ENCODE peak calls at places on chromosomes 11 and 22, in six cellular contexts. H is mucosa of gallbladder, V is cardiac fibroblast, F is NCI-H2081, Z is choroid plexus epithelial cell, D is B cell. E is an unnamed sample.

GRCh38 chr11:19905280-19905853 is 192.7 kb downstream of the NAV2 start:
- DNase-seq in H (no peak), Z (peak), V (peak), F (peak), D (no peak), E (peak)

GRCh38 chr22:39149915-39150847 is 2.3 kb downstream of the CBX7 start:
- DNase-seq in F (no peak), V (no peak), D (no peak), Z (no peak), H (no peak), E (no peak)

GRCh38 chr22:36755316-36755715 is 20.6 kb downstream of the IFT27 start:
- DNase-seq in V (no peak), F (no peak), Z (no peak), D (no peak), H (no peak), E (no peak)

GRCh38 chr11:103051158-103051801 is 40.7 kb downstream of the DCUN1D5 start:
- DNase-seq in F (no peak), D (no peak), V (no peak), Z (no peak), H (no peak), E (no peak)

GRCh38 chr11:118148877-118149276 is 3.7 kb downstream of the SCN4B start:
- DNase-seq in Z (no peak), F (no peak), D (no peak), V (no peak), H (no peak), E (no peak)

GRCh38 chr11:78110830-78111229 is 28.6 kb downstream of the ALG8 start:
- DNase-seq in H (no peak), V (peak), F (no peak), D (no peak), Z (peak), E (no peak)

GRCh38 chr11:73977856-73978519 is 4.7 kb downstream of the UCP2 start:
- DNase-seq in Z (no peak), F (no peak), H (no peak), D (no peak), V (no peak), E (no peak)

GRCh38 chr11:116167706-116168458 is 604.9 kb downstream of the BUD13 start:
- DNase-seq in D (no peak), H (no peak), V (no peak), Z (no peak), F (no peak), E (no peak)

GRCh38 chr11:18727499-18728236 is 1.7 kb upstream of the IGSF22 start:
- DNase-seq in D (peak), F (peak), V (peak), Z (peak), H (no peak), E (peak)

GRCh38 chr11:31968774-31969433 is 122.0 kb upstream of the RCN1 start:
- DNase-seq in D (no peak), F (no peak), H (no peak), Z (peak), V (peak), E (no peak)

GRCh38 chr11:61688368-61689163 is 8.4 kb downstream of the DAGLA start:
- DNase-seq in D (no peak), F (no peak), Z (no peak), H (peak), V (peak), E (peak)

GRCh38 chr11:72239296-72239848 is 4.6 kb downstream of the PHOX2A start:
- DNase-seq in V (peak), D (no peak), H (no peak), F (peak), Z (peak), E (no peak)

GRCh38 chr11:3944198-3944597 is 88.7 kb downstream of the STIM1 start:
- DNase-seq in H (no peak), V (peak), F (no peak), D (no peak), Z (no peak), E (no peak)

GRCh38 chr22:29113329-29113728 is 40.5 kb downstream of the KREMEN1 start:
- DNase-seq in H (no peak), V (no peak), D (no peak), F (no peak), Z (no peak), E (no peak)

GRCh38 chr11:28228196-28228595 is 120.0 kb downstream of the METTL15 start:
- DNase-seq in V (peak), D (no peak), H (no peak), F (no peak), Z (peak), E (peak)

GRCh38 chr22:42805016-42805997 is 51.8 kb downstream of the ARFGAP3 start:
- DNase-seq in Z (peak), D (no peak), H (peak), F (no peak), V (no peak), E (peak)

GRCh38 chr11:11206457-11206856 is 146.6 kb downstream of the CSNK2A3 start:
- DNase-seq in F (no peak), D (no peak), V (no peak), Z (no peak), H (no peak), E (no peak)

GRCh38 chr22:38403806-38404205 is 51.2 kb downstream of the KCNJ4 start:
- DNase-seq in H (no peak), V (no peak), D (no peak), F (no peak), Z (no peak), E (no peak)

GRCh38 chr11:209275-210121 is 2.0 kb downstream of the RIC8A start:
- DNase-seq in F (no peak), H (no peak), Z (no peak), V (peak), D (no peak), E (peak)

GRCh38 chr11:9787981-9788521 is 124.2 kb downstream of the SWAP70 start:
- DNase-seq in D (no peak), V (peak), F (no peak), H (peak), Z (peak), E (no peak)

GRCh38 chr11:62689421-62690183 is at the start of gene LRRN4CL:
- DNase-seq in H (peak), F (no peak), V (peak), D (no peak), Z (peak), E (no peak)

GRCh38 chr11:236774-237767 is at the start of gene PSMD13:
- DNase-seq in V (peak), F (peak), Z (peak), H (peak), D (peak), E (peak)

GRCh38 chr22:39215430-39216142 is 29.2 kb downstream of the PDGFB start:
- DNase-seq in H (no peak), V (no peak), Z (no peak), D (no peak), F (no peak), E (no peak)

GRCh38 chr11:114026355-114026754 is 33.2 kb upstream of the ZBTB16 start:
- DNase-seq in D (no peak), F (no peak), V (peak), Z (peak), H (no peak), E (peak)